ENCODE peak calls at places on chromosomes 13 and 19, in seven cellular contexts. L is activated naive CD8-positive, alpha-beta T cell treated with anti-CD3 and anti-CD28 coated beads, Interleukin-2, amount 50 U/mL, for 24 hours; H is cardiac fibroblast; C is activated CD4-positive, alpha-beta memory T cell treated with anti-CD3 and anti-CD28 coated beads, Interleukin-2, amount 10 ng/mL, durations not matched to agents 7 days and 5 days; A is Panc1; O is amniotic stem cell; Q is thoracic aorta. X is an unnamed sample.

GRCh38 chr19:49506575-49507105 is 5.8 kb upstream of the FCGRT start:
- DNase-seq in L (peak; percentile 79), H (peak; percentile 68), C (peak; percentile 85), A (no peak), O (no peak), Q (no peak), X (no peak)

GRCh38 chr13:89577301-89577700 is 1770.2 kb upstream of the MIR17HG start:
- DNase-seq in L (no peak), H (no peak), C (no peak), A (no peak), O (no peak), Q (no peak), X (no peak)

GRCh38 chr19:33740811-33741396 is 55.8 kb upstream of the KCTD15 start:
- DNase-seq in L (peak; percentile 10), H (peak; percentile 34), C (peak; percentile 30), A (no peak), O (no peak), Q (no peak), X (no peak)

GRCh38 chr19:4816388-4817165 is 14.9 kb downstream of the TICAM1 start:
- DNase-seq in L (no peak), H (no peak), C (no peak), A (no peak), O (no peak), Q (no peak), X (no peak)

GRCh38 chr13:111337741-111338140 is 17.3 kb downstream of the TEX29 start:
- DNase-seq in L (no peak), H (peak; percentile 13), C (peak; percentile 6), A (no peak), O (no peak), Q (no peak), X (no peak)

GRCh38 chr19:55319786-55320185 is 5.4 kb downstream of the TMEM150B start:
- DNase-seq in L (no peak), H (peak; percentile 61), C (no peak), A (no peak), O (no peak), Q (no peak), X (no peak)

GRCh38 chr13:50598338-50598737 is 245.2 kb downstream of the DLEU7 start:
- DNase-seq in L (no peak), H (no peak), C (no peak), A (no peak), O (no peak), Q (no peak), X (no peak)

GRCh38 chr13:76216729-76217128 is 580.6 kb downstream of the LMO7 start:
- DNase-seq in L (no peak), H (no peak), C (no peak), A (no peak), O (no peak), Q (no peak), X (no peak)

GRCh38 chr13:109989155-109989554 is 202.8 kb upstream of the IRS2 start:
- DNase-seq in L (no peak), H (no peak), C (no peak), A (no peak), O (no peak), Q (no peak), X (no peak)

GRCh38 chr19:47111081-47111589 is 2.4 kb downstream of the ZC3H4 start:
- DNase-seq in L (peak; percentile 64), H (no peak), C (peak; percentile 56), A (no peak), O (no peak), Q (no peak), X (no peak)

X was measured in cerebellar nuclear complex.